ENCODE peak calls at places on chromosomes 4 and X, in ten cellular contexts. One of them, this sample, is unnamed.

GRCh38 chr4:29213020-29213419 is 1507.1 kb upstream of the PCDH7 start:
- DNase-seq in A172: no peak
- DNase-seq in ecto neural progenitor cell: no peak
- DNase-seq in D341Med: no peak
- DNase-seq in lung microvascular endothelial cell: no peak
- DNase-seq in NCI-H1048: no peak
- DNase-seq in NCI-H2029: no peak
- DNase-seq in A673: no peak
- DNase-seq in naive B cell: no peak
- DNase-seq in iris pigment epithelial cell: no peak
- DNase-seq in this sample: no peak

GRCh38 chrX:108126661-108127060 is 35.1 kb downstream of the ATG4A start:
- DNase-seq in A673: no peak
- DNase-seq in NCI-H2029: no peak
- DNase-seq in iris pigment epithelial cell: peak
- DNase-seq in D341Med: no peak
- DNase-seq in lung microvascular endothelial cell: no peak
- DNase-seq in NCI-H1048: no peak
- DNase-seq in A172: no peak
- DNase-seq in naive B cell: no peak
- DNase-seq in ecto neural progenitor cell: no peak
- DNase-seq in this sample: no peak

GRCh38 chr4:36979494-36979893 is 265.0 kb upstream of the NWD2 start:
- DNase-seq in A673: no peak
- DNase-seq in iris pigment epithelial cell: no peak
- DNase-seq in lung microvascular endothelial cell: no peak
- DNase-seq in NCI-H2029: no peak
- DNase-seq in D341Med: no peak
- DNase-seq in ecto neural progenitor cell: no peak
- DNase-seq in A172: no peak
- DNase-seq in NCI-H1048: no peak
- DNase-seq in naive B cell: no peak
- DNase-seq in this sample: no peak

GRCh38 chr4:15396157-15396800 is 31.6 kb upstream of the C1QTNF7 start:
- DNase-seq in iris pigment epithelial cell: peak
- DNase-seq in lung microvascular endothelial cell: peak
- DNase-seq in A172: peak
- DNase-seq in naive B cell: peak
- DNase-seq in D341Med: peak
- DNase-seq in NCI-H1048: peak
- DNase-seq in NCI-H2029: peak
- DNase-seq in A673: peak
- DNase-seq in ecto neural progenitor cell: peak
- DNase-seq in this sample: peak

GRCh38 chr4:52577285-52577968 is 81.7 kb downstream of the USP46 start:
- DNase-seq in D341Med: no peak
- DNase-seq in iris pigment epithelial cell: peak
- DNase-seq in A172: no peak
- DNase-seq in ecto neural progenitor cell: no peak
- DNase-seq in naive B cell: no peak
- DNase-seq in lung microvascular endothelial cell: no peak
- DNase-seq in A673: peak
- DNase-seq in NCI-H2029: no peak
- DNase-seq in NCI-H1048: no peak
- DNase-seq in this sample: no peak

GRCh38 chr4:134544303-134544761 is 342.7 kb upstream of the PABPC4L start:
- DNase-seq in A673: no peak
- DNase-seq in lung microvascular endothelial cell: peak
- DNase-seq in naive B cell: no peak
- DNase-seq in A172: peak
- DNase-seq in NCI-H2029: peak
- DNase-seq in D341Med: no peak
- DNase-seq in ecto neural progenitor cell: no peak
- DNase-seq in NCI-H1048: no peak
- DNase-seq in iris pigment epithelial cell: no peak
- DNase-seq in this sample: no peak

GRCh38 chr4:42371306-42372063 is 25.8 kb upstream of the SHISA3 start:
- DNase-seq in iris pigment epithelial cell: peak
- DNase-seq in naive B cell: no peak
- DNase-seq in NCI-H1048: peak
- DNase-seq in lung microvascular endothelial cell: peak
- DNase-seq in D341Med: peak
- DNase-seq in NCI-H2029: peak
- DNase-seq in A673: peak
- DNase-seq in A172: peak
- DNase-seq in ecto neural progenitor cell: no peak
- DNase-seq in this sample: no peak

GRCh38 chr4:185238750-185239149 is 29.4 kb downstream of the SNX25 start:
- DNase-seq in A172: no peak
- DNase-seq in lung microvascular endothelial cell: peak
- DNase-seq in A673: no peak
- DNase-seq in D341Med: no peak
- DNase-seq in NCI-H1048: no peak
- DNase-seq in naive B cell: no peak
- DNase-seq in iris pigment epithelial cell: peak
- DNase-seq in NCI-H2029: no peak
- DNase-seq in ecto neural progenitor cell: no peak
- DNase-seq in this sample: no peak

GRCh38 chr4:93841803-93842202 is 13.2 kb downstream of the ATOH1 start:
- DNase-seq in A172: no peak
- DNase-seq in ecto neural progenitor cell: no peak
- DNase-seq in iris pigment epithelial cell: no peak
- DNase-seq in NCI-H2029: no peak
- DNase-seq in D341Med: no peak
- DNase-seq in NCI-H1048: no peak
- DNase-seq in naive B cell: no peak
- DNase-seq in lung microvascular endothelial cell: no peak
- DNase-seq in A673: no peak
- DNase-seq in this sample: no peak

GRCh38 chrX:133979641-133980230 is 5.7 kb downstream of the GPC3 start:
- DNase-seq in iris pigment epithelial cell: no peak
- DNase-seq in A673: no peak
- DNase-seq in ecto neural progenitor cell: no peak
- DNase-seq in NCI-H2029: no peak
- DNase-seq in lung microvascular endothelial cell: no peak
- DNase-seq in A172: no peak
- DNase-seq in naive B cell: no peak
- DNase-seq in NCI-H1048: no peak
- DNase-seq in D341Med: no peak
- DNase-seq in this sample: no peak

GRCh38 chr4:4673070-4673469 is 131.2 kb upstream of the STX18 start:
- DNase-seq in iris pigment epithelial cell: no peak
- DNase-seq in D341Med: peak
- DNase-seq in naive B cell: no peak
- DNase-seq in A673: peak
- DNase-seq in NCI-H1048: peak
- DNase-seq in ecto neural progenitor cell: peak
- DNase-seq in lung microvascular endothelial cell: peak
- DNase-seq in A172: peak
- DNase-seq in NCI-H2029: no peak
- DNase-seq in this sample: peak

GRCh38 chrX:129782706-129783105 is 3.0 kb downstream of the SASH3 start:
- DNase-seq in iris pigment epithelial cell: no peak
- DNase-seq in ecto neural progenitor cell: no peak
- DNase-seq in A673: no peak
- DNase-seq in NCI-H1048: no peak
- DNase-seq in A172: no peak
- DNase-seq in lung microvascular endothelial cell: no peak
- DNase-seq in NCI-H2029: no peak
- DNase-seq in naive B cell: no peak
- DNase-seq in D341Med: no peak
- DNase-seq in this sample: no peak

GRCh38 chrX:100368167-100368566 is 41.9 kb downstream of the PCDH19 start:
- DNase-seq in ecto neural progenitor cell: no peak
- DNase-seq in NCI-H1048: no peak
- DNase-seq in lung microvascular endothelial cell: peak
- DNase-seq in naive B cell: no peak
- DNase-seq in D341Med: peak
- DNase-seq in iris pigment epithelial cell: peak
- DNase-seq in A172: no peak
- DNase-seq in A673: peak
- DNase-seq in NCI-H2029: peak
- DNase-seq in this sample: peak

GRCh38 chr4:4614925-4615678 is 73.3 kb upstream of the STX18 start:
- DNase-seq in naive B cell: no peak
- DNase-seq in iris pigment epithelial cell: peak
- DNase-seq in NCI-H1048: no peak
- DNase-seq in A172: no peak
- DNase-seq in NCI-H2029: no peak
- DNase-seq in A673: no peak
- DNase-seq in ecto neural progenitor cell: no peak
- DNase-seq in D341Med: no peak
- DNase-seq in lung microvascular endothelial cell: no peak
- DNase-seq in this sample: no peak

This sample was measured in H9.